ENCODE peak calls at places on chromosomes 12 and 14, in four cellular contexts. One of them, this sample, is unnamed.
A peak's percentile ranks its signal among the peaks of the same experiment; 100 is the strongest.

GRCh38 chr12:97960741-97961608 is 498.4 kb downstream of the RMST start:
- DNase-seq in NCI-H524: peak; percentile 56
- DNase-seq in CD4-positive, alpha-beta T cell: peak; percentile 6
- DNase-seq in head of caudate nucleus: no peak
- DNase-seq in this sample: no peak

GRCh38 chr14:106417224-106418049 is 891.1 kb downstream of the TMEM121 start:
- DNase-seq in NCI-H524: peak; percentile 17
- DNase-seq in CD4-positive, alpha-beta T cell: peak; percentile 85
- DNase-seq in head of caudate nucleus: no peak
- DNase-seq in this sample: no peak

GRCh38 chr12:107731376-107731775 is 29.6 kb downstream of the PRDM4 start:
- DNase-seq in NCI-H524: no peak
- DNase-seq in CD4-positive, alpha-beta T cell: no peak
- DNase-seq in head of caudate nucleus: no peak
- DNase-seq in this sample: no peak

GRCh38 chr14:74472590-74472989 is 20.5 kb downstream of the NPC2 start:
- DNase-seq in NCI-H524: no peak
- DNase-seq in CD4-positive, alpha-beta T cell: no peak
- DNase-seq in head of caudate nucleus: no peak
- DNase-seq in this sample: no peak

GRCh38 chr12:89328483-89329030 is 23.7 kb downstream of the DUSP6 start:
- DNase-seq in NCI-H524: no peak
- DNase-seq in CD4-positive, alpha-beta T cell: no peak
- DNase-seq in head of caudate nucleus: peak; percentile 25
- DNase-seq in this sample: no peak

GRCh38 chr14:21825147-21825743 is 151.6 kb upstream of the OR4E1 start:
- DNase-seq in NCI-H524: peak; percentile 24
- DNase-seq in CD4-positive, alpha-beta T cell: peak; percentile 41
- DNase-seq in head of caudate nucleus: no peak
- DNase-seq in this sample: no peak

GRCh38 chr12:120581998-120582397 is 796 bp upstream of the POP5 start:
- DNase-seq in NCI-H524: no peak
- DNase-seq in CD4-positive, alpha-beta T cell: no peak
- DNase-seq in head of caudate nucleus: no peak
- DNase-seq in this sample: no peak

GRCh38 chr12:45660330-45660729 is 69.2 kb upstream of the ARID2 start:
- DNase-seq in NCI-H524: no peak
- DNase-seq in CD4-positive, alpha-beta T cell: no peak
- DNase-seq in head of caudate nucleus: no peak
- DNase-seq in this sample: no peak

GRCh38 chr14:90253826-90254225 is 2.5 kb upstream of the PSMC1 start:
- DNase-seq in NCI-H524: no peak
- DNase-seq in CD4-positive, alpha-beta T cell: no peak
- DNase-seq in head of caudate nucleus: no peak
- DNase-seq in this sample: no peak

GRCh38 chr12:120962487-120963054 is 15.8 kb upstream of the HNF1A start:
- DNase-seq in NCI-H524: no peak
- DNase-seq in CD4-positive, alpha-beta T cell: no peak
- DNase-seq in head of caudate nucleus: no peak
- DNase-seq in this sample: no peak

GRCh38 chr14:67335781-67336180 is 23.8 kb downstream of the ATP6V1D start:
- DNase-seq in NCI-H524: peak; percentile 19
- DNase-seq in CD4-positive, alpha-beta T cell: no peak
- DNase-seq in head of caudate nucleus: no peak
- DNase-seq in this sample: no peak

GRCh38 chr12:121239335-121239678 is 29.4 kb downstream of the P2RX4 start:
- DNase-seq in NCI-H524: no peak
- DNase-seq in CD4-positive, alpha-beta T cell: no peak
- DNase-seq in head of caudate nucleus: no peak
- DNase-seq in this sample: no peak

GRCh38 chr12:126493366-126494108 is 1428.3 kb downstream of the AACS start:
- DNase-seq in NCI-H524: no peak
- DNase-seq in CD4-positive, alpha-beta T cell: no peak
- DNase-seq in head of caudate nucleus: no peak
- DNase-seq in this sample: no peak

GRCh38 chr12:107011519-107011918 is 24.6 kb upstream of the MTERF2 start:
- DNase-seq in NCI-H524: no peak
- DNase-seq in CD4-positive, alpha-beta T cell: no peak
- DNase-seq in head of caudate nucleus: no peak
- DNase-seq in this sample: no peak

GRCh38 chr14:77482422-77482821 is 16.2 kb downstream of the ISM2 start:
- DNase-seq in NCI-H524: no peak
- DNase-seq in CD4-positive, alpha-beta T cell: no peak
- DNase-seq in head of caudate nucleus: no peak
- DNase-seq in this sample: no peak

GRCh38 chr12:109999649-109999971 is 380 bp downstream of the ANKRD13A start:
- DNase-seq in NCI-H524: no peak
- DNase-seq in CD4-positive, alpha-beta T cell: no peak
- DNase-seq in head of caudate nucleus: no peak
- DNase-seq in this sample: no peak

GRCh38 chr14:63717704-63718103 is 10.2 kb downstream of the SGPP1 start:
- DNase-seq in NCI-H524: peak; percentile 43
- DNase-seq in CD4-positive, alpha-beta T cell: no peak
- DNase-seq in head of caudate nucleus: no peak
- DNase-seq in this sample: no peak

GRCh38 chr12:24561411-24561871 is 387.5 kb downstream of the BCAT1 start:
- DNase-seq in NCI-H524: peak; percentile 42
- DNase-seq in CD4-positive, alpha-beta T cell: no peak
- DNase-seq in head of caudate nucleus: no peak
- DNase-seq in this sample: no peak

GRCh38 chr12:128510527-128510926 is 243.6 kb downstream of the TMEM132C start:
- DNase-seq in NCI-H524: no peak
- DNase-seq in CD4-positive, alpha-beta T cell: no peak
- DNase-seq in head of caudate nucleus: no peak
- DNase-seq in this sample: peak; percentile 77

GRCh38 chr12:51262758-51263177 is 7.4 kb downstream of the SMAGP start:
- DNase-seq in NCI-H524: peak; percentile 13
- DNase-seq in CD4-positive, alpha-beta T cell: no peak
- DNase-seq in head of caudate nucleus: no peak
- DNase-seq in this sample: no peak

GRCh38 chr12:45299132-45299692 is 83.3 kb downstream of the ANO6 start:
- DNase-seq in NCI-H524: no peak
- DNase-seq in CD4-positive, alpha-beta T cell: no peak
- DNase-seq in head of caudate nucleus: no peak
- DNase-seq in this sample: no peak

GRCh38 chr14:100571837-100572236 is 15.4 kb downstream of the BEGAIN start:
- DNase-seq in NCI-H524: peak; percentile 95
- DNase-seq in CD4-positive, alpha-beta T cell: no peak
- DNase-seq in head of caudate nucleus: no peak
- DNase-seq in this sample: peak; percentile 67

GRCh38 chr14:42703501-42703900 is 1096.8 kb downstream of the LRFN5 start:
- DNase-seq in NCI-H524: no peak
- DNase-seq in CD4-positive, alpha-beta T cell: no peak
- DNase-seq in head of caudate nucleus: no peak
- DNase-seq in this sample: no peak

This sample was measured in cerebellum.